ENCODE peak calls at places on chromosomes 4 and X, in six cellular contexts. One of them, this sample, is unnamed. For H3K4me1, the result is how much of the 10 kb centered on the place peaks cover.

GRCh38 chrX:48794993-48795501 is 6.8 kb upstream of the HDAC6 start:
- DNase-seq in right lobe of liver: no peak
- DNase-seq in CD8-positive, alpha-beta T cell: no peak
- DNase-seq in OCI-LY7: no peak
- DNase-seq in ovary: no peak
- DNase-seq in pancreas: no peak
- DNase-seq in this sample: no peak

GRCh38 chr4:124322234-124322831 is 390.2 kb downstream of the ANKRD50 start:
- DNase-seq in pancreas: no peak
- DNase-seq in OCI-LY7: peak
- DNase-seq in right lobe of liver: no peak
- DNase-seq in ovary: no peak
- DNase-seq in CD8-positive, alpha-beta T cell: no peak
- DNase-seq in this sample: no peak

GRCh38 chr4:119559044-119559647 is 69.5 kb downstream of the PDE5A start:
- DNase-seq in right lobe of liver: no peak
- DNase-seq in pancreas: no peak
- DNase-seq in ovary: no peak
- DNase-seq in CD8-positive, alpha-beta T cell: no peak
- DNase-seq in OCI-LY7: peak
- DNase-seq in this sample: peak

GRCh38 chr4:17468638-17469221 is 43.2 kb downstream of the QDPR start:
- DNase-seq in right lobe of liver: no peak
- DNase-seq in pancreas: no peak
- DNase-seq in CD8-positive, alpha-beta T cell: no peak
- DNase-seq in OCI-LY7: peak
- DNase-seq in ovary: peak
- DNase-seq in this sample: no peak

GRCh38 chr4:1192493-1193205 is 20.3 kb upstream of the SPON2 start:
- DNase-seq in pancreas: peak
- DNase-seq in right lobe of liver: peak
- DNase-seq in ovary: peak
- DNase-seq in OCI-LY7: no peak
- DNase-seq in CD8-positive, alpha-beta T cell: no peak
- DNase-seq in this sample: no peak

GRCh38 chr4:64784125-64784524 is 374.9 kb upstream of the TECRL start:
- DNase-seq in OCI-LY7: no peak
- DNase-seq in CD8-positive, alpha-beta T cell: no peak
- DNase-seq in ovary: no peak
- DNase-seq in pancreas: no peak
- DNase-seq in right lobe of liver: no peak
- DNase-seq in this sample: no peak

GRCh38 chr4:131644619-131645018 is 1504.5 kb upstream of the PCDH10 start:
- DNase-seq in pancreas: no peak
- DNase-seq in ovary: no peak
- DNase-seq in right lobe of liver: no peak
- DNase-seq in CD8-positive, alpha-beta T cell: no peak
- DNase-seq in OCI-LY7: no peak
- DNase-seq in this sample: no peak

GRCh38 chrX:76454456-76454927 is 27.0 kb downstream of the MAGEE1 start:
- DNase-seq in pancreas: peak
- DNase-seq in CD8-positive, alpha-beta T cell: peak
- DNase-seq in right lobe of liver: no peak
- DNase-seq in OCI-LY7: peak
- DNase-seq in ovary: no peak
- DNase-seq in this sample: peak

GRCh38 chr4:95510145-95510544 is 38.6 kb downstream of the UNC5C start:
- DNase-seq in OCI-LY7: peak
- DNase-seq in CD8-positive, alpha-beta T cell: no peak
- DNase-seq in pancreas: no peak
- DNase-seq in right lobe of liver: no peak
- DNase-seq in ovary: no peak
- DNase-seq in this sample: no peak

GRCh38 chr4:1488831-1489638 is 82.8 kb upstream of the NKX1-1 start:
- DNase-seq in pancreas: no peak
- DNase-seq in ovary: no peak
- DNase-seq in OCI-LY7: no peak
- DNase-seq in right lobe of liver: peak
- DNase-seq in CD8-positive, alpha-beta T cell: no peak
- DNase-seq in this sample: no peak

GRCh38 chrX:147958316-147958715 is 22.8 kb upstream of the FMR1NB start:
- DNase-seq in CD8-positive, alpha-beta T cell: no peak
- DNase-seq in pancreas: no peak
- DNase-seq in ovary: no peak
- DNase-seq in OCI-LY7: no peak
- DNase-seq in right lobe of liver: no peak
- DNase-seq in this sample: no peak

GRCh38 chr4:60799214-60799613 is 400.9 kb upstream of the ADGRL3 start:
- DNase-seq in ovary: no peak
- DNase-seq in right lobe of liver: no peak
- DNase-seq in OCI-LY7: no peak
- DNase-seq in pancreas: no peak
- DNase-seq in CD8-positive, alpha-beta T cell: no peak
- DNase-seq in this sample: no peak

GRCh38 chrX:38004046-38004445 is 2.3 kb upstream of the SYTL5 start:
- DNase-seq in ovary: no peak
- DNase-seq in right lobe of liver: no peak
- DNase-seq in pancreas: no peak
- DNase-seq in CD8-positive, alpha-beta T cell: no peak
- DNase-seq in OCI-LY7: no peak
- DNase-seq in this sample: no peak
- H3K4me1 ChIP-seq in ovary: under half
- H3K4me1 ChIP-seq in right lobe of liver: under half
- H3K4me1 ChIP-seq in pancreas: under half
- H3K4me1 ChIP-seq in CD8-positive, alpha-beta T cell: under half
- H3K4me1 ChIP-seq in OCI-LY7: under half
- H3K4me1 ChIP-seq in this sample: under half

GRCh38 chrX:39017062-39017461 is 215.8 kb downstream of the MID1IP1 start:
- DNase-seq in OCI-LY7: no peak
- DNase-seq in ovary: no peak
- DNase-seq in CD8-positive, alpha-beta T cell: no peak
- DNase-seq in right lobe of liver: peak
- DNase-seq in pancreas: peak
- DNase-seq in this sample: no peak
- H3K4me1 ChIP-seq in OCI-LY7: under half
- H3K4me1 ChIP-seq in ovary: under half
- H3K4me1 ChIP-seq in CD8-positive, alpha-beta T cell: under half
- H3K4me1 ChIP-seq in right lobe of liver: under half
- H3K4me1 ChIP-seq in pancreas: under half
- H3K4me1 ChIP-seq in this sample: under half

DNA sequence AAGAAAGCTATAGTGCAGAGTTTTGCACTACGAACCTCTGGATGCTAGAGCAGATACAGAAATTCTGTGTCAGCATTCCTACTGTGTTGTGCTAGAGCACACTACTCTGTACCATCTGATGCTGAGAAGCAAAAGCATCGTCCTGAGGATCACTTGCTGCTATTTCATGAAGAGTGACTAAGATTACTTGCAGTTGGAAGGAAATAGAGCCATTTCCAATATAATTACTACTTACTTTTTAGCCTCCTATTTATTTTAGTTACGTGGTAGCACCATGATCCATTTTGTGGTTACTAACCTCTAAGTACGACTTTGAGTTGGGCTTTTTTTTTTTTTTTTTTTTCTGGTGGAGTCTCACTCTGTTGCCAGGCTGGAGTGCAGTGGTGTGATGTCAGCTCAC is 226.7 kb downstream of the PALLD start:
- DNase-seq in OCI-LY7: no peak
- DNase-seq in ovary: no peak
- DNase-seq in right lobe of liver: no peak
- DNase-seq in pancreas: no peak
- DNase-seq in CD8-positive, alpha-beta T cell: no peak
- DNase-seq in this sample: no peak
- H3K4me1 ChIP-seq in OCI-LY7: under half
- H3K4me1 ChIP-seq in ovary: under half
- H3K4me1 ChIP-seq in right lobe of liver: under half
- H3K4me1 ChIP-seq in pancreas: under half
- H3K4me1 ChIP-seq in CD8-positive, alpha-beta T cell: under half
- H3K4me1 ChIP-seq in this sample: under half

DNA sequence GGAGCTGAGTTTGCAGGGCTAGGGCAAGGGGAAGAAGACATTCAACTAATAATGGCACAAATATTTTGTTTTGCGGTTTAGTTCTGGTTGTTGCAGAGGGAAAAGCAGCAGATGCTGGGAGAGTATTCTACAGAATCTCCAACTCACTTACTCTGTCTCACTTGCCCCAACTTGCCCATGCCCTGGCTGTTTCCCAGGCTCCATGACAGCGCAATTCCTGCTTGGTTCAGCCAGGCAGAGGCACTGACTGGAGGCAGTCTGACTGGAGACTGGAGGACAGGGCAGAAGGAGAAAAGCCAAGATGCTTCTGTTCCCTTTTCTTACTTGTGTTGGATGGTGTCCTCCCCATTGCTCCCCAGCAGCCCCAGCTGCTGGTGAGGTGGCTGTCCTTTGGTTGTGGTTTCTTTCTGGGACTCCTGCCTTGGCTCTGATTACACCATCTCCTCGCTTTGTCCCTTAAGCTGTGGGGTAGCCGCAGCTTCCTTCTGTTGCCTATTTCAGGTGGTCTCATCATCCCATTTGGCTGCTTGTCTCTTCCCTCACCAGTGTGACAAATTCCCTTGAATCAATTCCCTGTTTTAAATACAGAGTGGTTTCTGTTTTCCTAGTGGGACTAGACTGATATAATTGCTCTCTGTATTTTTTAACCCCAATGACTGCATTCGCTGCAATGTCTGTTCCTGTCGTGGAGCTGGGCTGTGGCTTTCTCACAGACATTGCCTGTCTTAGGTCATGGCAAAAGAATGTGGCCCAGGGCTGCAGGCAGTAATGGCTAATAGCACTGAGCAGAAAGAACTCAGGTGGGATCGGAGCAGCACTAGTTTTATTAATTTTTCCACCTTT is 24.2 kb upstream of the RASL11B start:
- DNase-seq in pancreas: no peak
- DNase-seq in OCI-LY7: no peak
- DNase-seq in ovary: no peak
- DNase-seq in right lobe of liver: no peak
- DNase-seq in CD8-positive, alpha-beta T cell: no peak
- DNase-seq in this sample: no peak
- H3K4me1 ChIP-seq in pancreas: under half
- H3K4me1 ChIP-seq in OCI-LY7: under half
- H3K4me1 ChIP-seq in ovary: under half
- H3K4me1 ChIP-seq in right lobe of liver: under half
- H3K4me1 ChIP-seq in CD8-positive, alpha-beta T cell: under half
- H3K4me1 ChIP-seq in this sample: under half

GRCh38 chr4:7973545-7973981 is 33.9 kb upstream of the AFAP1 start:
- DNase-seq in ovary: no peak
- DNase-seq in CD8-positive, alpha-beta T cell: no peak
- DNase-seq in right lobe of liver: no peak
- DNase-seq in OCI-LY7: no peak
- DNase-seq in pancreas: no peak
- DNase-seq in this sample: no peak

GRCh38 chr4:7971881-7972500 is 32.3 kb upstream of the AFAP1 start:
- DNase-seq in OCI-LY7: no peak
- DNase-seq in CD8-positive, alpha-beta T cell: no peak
- DNase-seq in pancreas: no peak
- DNase-seq in right lobe of liver: no peak
- DNase-seq in ovary: no peak
- DNase-seq in this sample: no peak

GRCh38 chr4:7976634-7977033 is 37.0 kb upstream of the AFAP1 start:
- DNase-seq in CD8-positive, alpha-beta T cell: no peak
- DNase-seq in ovary: no peak
- DNase-seq in right lobe of liver: no peak
- DNase-seq in pancreas: no peak
- DNase-seq in OCI-LY7: no peak
- DNase-seq in this sample: no peak

GRCh38 chr4:7976025-7976424 is 36.4 kb upstream of the AFAP1 start:
- DNase-seq in right lobe of liver: no peak
- DNase-seq in ovary: no peak
- DNase-seq in CD8-positive, alpha-beta T cell: no peak
- DNase-seq in pancreas: no peak
- DNase-seq in OCI-LY7: no peak
- DNase-seq in this sample: no peak

GRCh38 chr4:7974425-7974824 is 34.8 kb upstream of the AFAP1 start:
- DNase-seq in right lobe of liver: no peak
- DNase-seq in OCI-LY7: no peak
- DNase-seq in pancreas: no peak
- DNase-seq in ovary: no peak
- DNase-seq in CD8-positive, alpha-beta T cell: no peak
- DNase-seq in this sample: no peak
- H3K4me1 ChIP-seq in right lobe of liver: under half
- H3K4me1 ChIP-seq in OCI-LY7: under half
- H3K4me1 ChIP-seq in pancreas: under half
- H3K4me1 ChIP-seq in ovary: under half
- H3K4me1 ChIP-seq in CD8-positive, alpha-beta T cell: under half
- H3K4me1 ChIP-seq in this sample: under half

DNA sequence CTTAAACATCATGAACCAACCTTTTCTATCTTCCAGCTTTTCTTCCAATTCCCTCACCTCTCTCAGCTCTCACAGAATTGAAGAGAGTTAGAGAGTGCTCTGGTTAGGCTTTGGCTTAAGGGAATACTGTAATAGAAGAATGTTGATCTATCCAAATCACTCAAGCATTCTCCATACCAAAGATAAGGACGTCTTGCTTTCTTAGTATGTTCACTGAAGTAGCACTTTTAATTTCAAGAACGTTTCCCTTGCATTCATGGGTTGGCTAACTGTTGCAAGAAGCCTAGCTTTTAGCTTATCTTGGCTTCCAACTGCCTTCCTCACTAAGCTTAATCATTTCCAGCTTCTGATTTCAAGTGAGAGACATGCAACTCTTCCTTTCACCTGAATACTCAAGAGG is 43.2 kb downstream of the FANCB start:
- DNase-seq in OCI-LY7: no peak
- DNase-seq in pancreas: no peak
- DNase-seq in CD8-positive, alpha-beta T cell: no peak
- DNase-seq in right lobe of liver: no peak
- DNase-seq in ovary: no peak
- DNase-seq in this sample: no peak
- H3K4me1 ChIP-seq in OCI-LY7: under half
- H3K4me1 ChIP-seq in pancreas: under half
- H3K4me1 ChIP-seq in CD8-positive, alpha-beta T cell: under half
- H3K4me1 ChIP-seq in right lobe of liver: under half
- H3K4me1 ChIP-seq in ovary: under half
- H3K4me1 ChIP-seq in this sample: under half

DNA sequence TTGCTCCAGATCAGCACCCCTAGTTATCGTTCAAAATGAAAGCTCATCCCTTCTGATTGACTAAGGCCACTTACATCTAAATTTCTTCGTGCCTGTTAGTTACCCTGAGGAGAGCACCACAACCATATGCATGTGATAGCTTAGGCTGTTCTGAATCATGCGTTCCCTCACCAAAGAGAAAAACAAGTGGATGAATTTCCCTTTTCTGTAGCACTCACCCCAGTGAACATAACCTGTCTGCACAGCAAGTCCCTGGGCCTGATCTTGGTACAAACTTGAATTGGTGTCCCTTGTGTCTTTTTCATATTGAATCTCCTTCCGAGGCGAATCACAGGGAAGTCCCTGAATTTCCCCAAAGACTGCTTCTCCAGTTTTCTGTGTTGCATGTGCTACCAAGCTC is 100.5 kb downstream of the KLHL8 start:
- DNase-seq in right lobe of liver: no peak
- DNase-seq in CD8-positive, alpha-beta T cell: no peak
- DNase-seq in pancreas: no peak
- DNase-seq in OCI-LY7: no peak
- DNase-seq in ovary: no peak
- DNase-seq in this sample: no peak
- H3K4me1 ChIP-seq in right lobe of liver: under half
- H3K4me1 ChIP-seq in CD8-positive, alpha-beta T cell: under half
- H3K4me1 ChIP-seq in pancreas: under half
- H3K4me1 ChIP-seq in OCI-LY7: under half
- H3K4me1 ChIP-seq in ovary: under half
- H3K4me1 ChIP-seq in this sample: under half

This sample was measured in CD4-positive, alpha-beta memory T cell.